ENCODE peak calls at places on chromosome 9, in five cellular contexts. P is stimulated activated CD4-positive, alpha-beta T cell treated with anti-CD3 and anti-CD28 coated beads, Interleukin-12 subunit alpha, Interleukin-12 subunit beta, amount 100 ng/mL, for 48 hours; M is mucosa of descending colon; H is DMS79; T is activated naive CD4-positive, alpha-beta T cell treated with Interleukin-2 at 50 U/mL for 16 hours. Q is an unnamed sample.

GRCh38 chr9:133759946-133760345 is 21.8 kb upstream of the SARDH start:
- DNase-seq in T (no peak), M (no peak), P (no peak), H (no peak), Q (peak; percentile 14)

GRCh38 chr9:130156672-130157071 is 15.5 kb upstream of the NCS1 start:
- DNase-seq in H (no peak), M (peak; percentile 48), P (no peak), T (no peak), Q (no peak)

GRCh38 chr9:129506892-129507291 is 114.0 kb downstream of the C9orf50 start:
- DNase-seq in P (no peak), T (no peak), H (no peak), M (no peak), Q (no peak)

GRCh38 chr9:1173211-1173610 is 123.1 kb downstream of the DMRT2 start:
- DNase-seq in T (no peak), P (no peak), H (no peak), M (peak; percentile 55), Q (no peak)

GRCh38 chr9:129584136-129584535 is 36.8 kb downstream of the C9orf50 start:
- DNase-seq in T (peak; percentile 61), H (no peak), M (peak; percentile 86), P (peak; percentile 70), Q (peak; percentile 52)

GRCh38 chr9:79489241-79490000 is 82.3 kb upstream of the TLE4 start:
- DNase-seq in M (peak; percentile 18), H (no peak), P (no peak), T (no peak), Q (no peak)

GRCh38 chr9:91374939-91375338 is 13.2 kb upstream of the AUH start:
- DNase-seq in M (no peak), P (no peak), H (no peak), T (no peak), Q (no peak)

GRCh38 chr9:124773473-124774130 is 2.5 kb upstream of the NR6A1 start:
- DNase-seq in T (no peak), P (no peak), M (no peak), H (no peak), Q (no peak)

GRCh38 chr9:91768507-91768906 is 181.5 kb downstream of the ROR2 start:
- DNase-seq in T (no peak), M (no peak), H (no peak), P (no peak), Q (no peak)

GRCh38 chr9:105438136-105438839 is 9.5 kb upstream of the FSD1L start:
- DNase-seq in T (no peak), M (no peak), P (no peak), H (peak; percentile 38), Q (no peak)

GRCh38 chr9:83930881-83931280 is 9.6 kb upstream of the KIF27 start:
- DNase-seq in P (no peak), M (no peak), H (no peak), T (no peak), Q (no peak)

GRCh38 chr9:27540537-27540936 is 10.9 kb upstream of the MOB3B start:
- DNase-seq in P (no peak), M (no peak), H (no peak), T (no peak), Q (no peak)

GRCh38 chr9:4864234-4864661 is 71.5 kb downstream of the RCL1 start:
- DNase-seq in H (no peak), P (no peak), M (no peak), T (no peak), Q (no peak)

GRCh38 chr9:93173365-93174150 is 10.4 kb upstream of the WNK2 start:
- DNase-seq in H (no peak), P (no peak), M (no peak), T (no peak), Q (no peak)

GRCh38 chr9:130478731-130479575 is 34.2 kb downstream of the ASS1 start:
- DNase-seq in P (no peak), H (no peak), T (no peak), M (no peak), Q (no peak)

GRCh38 chr9:37997636-37998374 is 71.2 kb downstream of the SHB start:
- DNase-seq in T (no peak), M (no peak), H (no peak), P (no peak), Q (peak; percentile 51)

GRCh38 chr9:77305622-77306365 is 128.5 kb downstream of the VPS13A start:
- DNase-seq in P (no peak), T (no peak), M (no peak), H (no peak), Q (no peak)

GRCh38 chr9:114276908-114277821 is 45.7 kb upstream of the ORM1 start:
- DNase-seq in P (no peak), H (no peak), M (no peak), T (no peak), Q (peak; percentile 5)

GRCh38 chr9:98886691-98887229 is 56.9 kb upstream of the COL15A1 start:
- DNase-seq in H (no peak), M (no peak), P (no peak), T (no peak), Q (no peak)

GRCh38 chr9:76403352-76403751 is 9.1 kb upstream of the RFK start:
- DNase-seq in H (no peak), M (peak; percentile 28), T (peak; percentile 16), P (no peak), Q (no peak)

GRCh38 chr9:121048618-121049017 is 1.5 kb downstream of the C5 start:
- DNase-seq in H (no peak), T (no peak), M (no peak), P (no peak), Q (no peak)

GRCh38 chr9:89149726-89150125 is 28.9 kb downstream of the SHC3 start:
- DNase-seq in P (no peak), T (no peak), M (no peak), H (no peak), Q (no peak)

GRCh38 chr9:111896942-111897830 is 572 bp downstream of the UGCG start:
- DNase-seq in P (no peak), H (peak; percentile 60), T (peak; percentile 28), M (peak; percentile 72), Q (peak; percentile 59)

GRCh38 chr9:113476511-113476916 is 13.0 kb downstream of the RGS3 start:
- DNase-seq in T (no peak), P (no peak), H (no peak), M (no peak), Q (no peak)

GRCh38 chr9:71664566-71664965 is 103.7 kb downstream of the CEMIP2 start:
- DNase-seq in H (no peak), P (no peak), T (no peak), M (no peak), Q (no peak)

GRCh38 chr9:123002754-123003153 is 30.7 kb upstream of the GPR21 start:
- DNase-seq in H (no peak), T (no peak), M (no peak), P (no peak), Q (no peak)

GRCh38 chr9:70679845-70680244 is 265.4 kb upstream of the KLF9 start:
- DNase-seq in M (no peak), H (no peak), P (no peak), T (no peak), Q (no peak)

GRCh38 chr9:121394292-121394691 is 24.2 kb upstream of the STOM start:
- DNase-seq in P (no peak), M (no peak), H (no peak), T (no peak), Q (no peak)